ENCODE peak calls at places on chromosome 14, in eight cellular contexts. K is T-helper 2 cell; S is H1; N is pancreas; J is stimulated activated CD8-positive, alpha-beta memory T cell treated with anti-CD3 and anti-CD28 coated beads, Interleukin-7, amount 100 ng/mL, for 1 hour; Q is stimulated activated CD4-positive, alpha-beta T cell treated with anti-CD3 and anti-CD28 coated beads, Interleukin-15, amount 100 ng/mL, for 24 hours; V is GM06990; T is astrocyte of the spinal cord. L is an unnamed sample.

GRCh38 chr14:54166049-54166950 is 209.7 kb upstream of the BMP4 start:
- DNase-seq in J (no peak), K (no peak), V (no peak), S (no peak), Q (no peak), N (no peak), T (no peak), L (no peak)

GRCh38 chr14:101460521-101460920 is 100.8 kb upstream of the DIO3 start:
- DNase-seq in Q (no peak), K (no peak), N (no peak), S (no peak), J (no peak), T (no peak), V (no peak), L (no peak)

GRCh38 chr14:60805881-60806569 is 71.5 kb downstream of the MNAT1 start:
- DNase-seq in T (peak), K (no peak), N (no peak), J (no peak), S (no peak), Q (no peak), V (no peak), L (peak)

GRCh38 chr14:104827173-104828055 is 26.5 kb downstream of the ZBTB42 start:
- DNase-seq in N (peak), T (peak), V (no peak), K (peak), J (no peak), Q (peak), S (peak), L (no peak)

GRCh38 chr14:24085215-24085614 is 8.9 kb upstream of the PCK2 start:
- DNase-seq in Q (no peak), S (no peak), K (no peak), J (no peak), T (no peak), N (no peak), V (no peak), L (no peak)

GRCh38 chr14:82872494-82872893 is 1338.8 kb upstream of the SEL1L start:
- DNase-seq in N (peak), T (no peak), Q (no peak), J (no peak), S (no peak), K (no peak), V (no peak), L (no peak)

GRCh38 chr14:55152052-55152753 is 23.2 kb downstream of the LGALS3 start:
- DNase-seq in K (no peak), S (no peak), N (no peak), V (no peak), T (no peak), Q (no peak), J (no peak), L (no peak)

GRCh38 chr14:98298481-98299227 is 973.3 kb downstream of the BCL11B start:
- DNase-seq in J (no peak), N (no peak), S (no peak), V (no peak), T (no peak), Q (no peak), K (no peak), L (no peak)